ENCODE peak calls at places on chromosomes 6 and 20, in six cellular contexts. O is uterus, E is transverse colon, C is neuronal stem cell, H is cardiac muscle cell, N is body of pancreas. X is an unnamed sample.

GRCh38 chr6:87832025-87832825 is 130.2 kb upstream of the AKIRIN2 start:
- DNase-seq in E (no peak), O (no peak), H (no peak), N (no peak), C (no peak), X (no peak)

GRCh38 chr6:150256618-150257272 is 112.1 kb upstream of the IYD start:
- DNase-seq in N (no peak), E (no peak), H (no peak), C (no peak), O (no peak), X (peak; percentile 29)

GRCh38 chr6:154509421-154510143 is 903 bp downstream of the CNKSR3 start:
- DNase-seq in H (peak; percentile 63), E (peak; percentile 34), O (peak; percentile 29), C (peak; percentile 21), N (peak; percentile 55), X (peak; percentile 8)

GRCh38 chr20:673606-674005 is 2.0 kb downstream of the SCRT2 start:
- DNase-seq in E (no peak), O (no peak), N (no peak), C (no peak), H (no peak), X (no peak)

GRCh38 chr6:48615041-48615440 is 504.0 kb upstream of the PTCHD4 start:
- DNase-seq in O (no peak), E (no peak), N (no peak), C (no peak), H (no peak), X (no peak)

GRCh38 chr6:43944908-43945777 is 175.1 kb downstream of the VEGFA start:
- DNase-seq in O (no peak), C (no peak), E (no peak), H (no peak), N (no peak), X (no peak)

GRCh38 chr6:336159-337114 is 44.1 kb downstream of the DUSP22 start:
- DNase-seq in O (no peak), H (no peak), N (no peak), E (peak; percentile 44), C (no peak), X (no peak)

GRCh38 chr6:118263929-118264486 is 284.1 kb upstream of the PLN start:
- DNase-seq in H (peak; percentile 58), O (no peak), C (peak; percentile 31), E (no peak), N (peak; percentile 11), X (no peak)

GRCh38 chr6:157494132-157494705 is 113.2 kb downstream of the ZDHHC14 start:
- DNase-seq in N (no peak), C (no peak), H (no peak), E (no peak), O (no peak), X (no peak)

GRCh38 chr20:45229264-45230056 is 8.3 kb downstream of the SEMG2 start:
- DNase-seq in O (no peak), C (no peak), E (peak; percentile 76), N (peak; percentile 64), H (no peak), X (no peak)

GRCh38 chr6:160048471-160048870 is 73.1 kb upstream of the SLC22A1 start:
- DNase-seq in N (no peak), H (no peak), O (no peak), C (no peak), E (no peak), X (no peak)

GRCh38 chr6:138546733-138547185 is 47.5 kb upstream of the NHSL1 start:
- DNase-seq in C (no peak), N (no peak), E (no peak), O (no peak), H (no peak), X (no peak)

GRCh38 chr20:24406761-24407550 is 62.5 kb upstream of the SYNDIG1 start:
- DNase-seq in E (no peak), N (no peak), C (no peak), O (no peak), H (no peak), X (no peak)

GRCh38 chr6:30556006-30556713 is at the start of gene GNL1:
- DNase-seq in E (peak; percentile 99), C (peak; percentile 86), O (peak; percentile 95), N (peak; percentile 98), H (peak; percentile 94), X (peak; percentile 80)

GRCh38 chr20:46070215-46070910 is 19.4 kb downstream of the NCOA5 start:
- DNase-seq in O (no peak), H (no peak), C (no peak), N (no peak), E (no peak), X (no peak)

GRCh38 chr6:80235647-80236046 is 129.2 kb downstream of the BCKDHB start:
- DNase-seq in N (no peak), E (no peak), H (no peak), O (no peak), C (no peak), X (no peak)

GRCh38 chr20:35820715-35821114 is 48.9 kb downstream of the PHF20 start:
- DNase-seq in E (no peak), O (no peak), H (no peak), N (no peak), C (no peak), X (peak; percentile 64)

GRCh38 chr6:150116195-150116800 is 26.5 kb upstream of the PPP1R14C start:
- DNase-seq in N (no peak), E (no peak), H (no peak), O (no peak), C (no peak), X (no peak)

GRCh38 chr6:35589201-35589739 is 76.6 kb upstream of the TULP1 start:
- DNase-seq in O (no peak), H (no peak), C (no peak), N (no peak), E (no peak), X (no peak)

GRCh38 chr6:71040841-71041240 is 84.0 kb upstream of the B3GAT2 start:
- DNase-seq in E (no peak), C (no peak), O (no peak), H (no peak), N (no peak), X (no peak)

GRCh38 chr6:56866917-56867522 is 87.9 kb upstream of the BEND6 start:
- DNase-seq in O (no peak), C (no peak), H (no peak), N (no peak), E (no peak), X (no peak)

GRCh38 chr6:144647406-144647964 is 362.4 kb downstream of the UTRN start:
- DNase-seq in O (no peak), H (no peak), C (no peak), N (peak; percentile 22), E (no peak), X (no peak)

GRCh38 chr6:32867559-32868256 is 13.7 kb downstream of the PSMB9 start:
- DNase-seq in O (no peak), N (no peak), E (no peak), C (no peak), H (no peak), X (no peak)

GRCh38 chr6:24125980-24126379 is at the start of gene NRSN1:
- DNase-seq in H (peak; percentile 70), C (peak; percentile 66), N (peak; percentile 40), E (no peak), O (no peak), X (no peak)

GRCh38 chr6:27617700-27618689 is 145.1 kb upstream of the ZNF184 start:
- DNase-seq in H (peak; percentile 47), E (no peak), O (no peak), C (no peak), N (no peak), X (no peak)

GRCh38 chr20:11274137-11274536 is 600.3 kb upstream of the JAG1 start:
- DNase-seq in H (peak; percentile 78), C (peak; percentile 61), N (peak; percentile 46), O (peak; percentile 31), E (no peak), X (peak; percentile 18)

GRCh38 chr20:32973077-32973717 is 31.0 kb downstream of the SUN5 start:
- DNase-seq in O (no peak), C (no peak), H (no peak), E (no peak), N (no peak), X (no peak)
- H3K4me3 ChIP-seq in O (no peak overlapping the region), C (no peak overlapping the region), H (no peak overlapping the region), E (no peak overlapping the region), N (no peak overlapping the region), X (no peak overlapping the region)

DNA sequence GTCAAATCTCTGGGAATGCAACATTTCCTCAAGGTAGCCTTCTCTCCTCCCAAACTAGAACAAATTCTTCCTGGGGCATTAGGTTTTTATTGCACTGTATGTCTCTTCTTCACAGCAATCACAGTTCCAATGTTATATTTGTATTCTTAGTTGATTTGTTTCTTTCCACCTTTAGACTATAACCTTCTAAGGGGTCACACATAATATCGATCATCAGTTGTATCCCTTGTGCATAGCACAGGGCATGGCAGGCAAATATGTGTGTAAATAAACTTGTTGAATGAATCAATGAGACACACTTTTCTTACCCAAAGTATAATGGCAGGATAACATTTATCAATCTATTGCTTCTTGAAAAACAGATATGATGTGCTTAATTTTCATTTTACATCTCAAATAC is 81.0 kb downstream of the ATG5 start:
- DNase-seq in N (no peak), H (no peak), E (no peak), O (no peak), C (no peak), X (no peak)
- H3K4me1 ChIP-seq in N (no peaks in the 10 kb centered on the region), H (no peaks in the 10 kb centered on the region), E (no peaks in the 10 kb centered on the region), O (no peaks in the 10 kb centered on the region), C (no peaks in the 10 kb centered on the region), X (no peaks in the 10 kb centered on the region)

DNA sequence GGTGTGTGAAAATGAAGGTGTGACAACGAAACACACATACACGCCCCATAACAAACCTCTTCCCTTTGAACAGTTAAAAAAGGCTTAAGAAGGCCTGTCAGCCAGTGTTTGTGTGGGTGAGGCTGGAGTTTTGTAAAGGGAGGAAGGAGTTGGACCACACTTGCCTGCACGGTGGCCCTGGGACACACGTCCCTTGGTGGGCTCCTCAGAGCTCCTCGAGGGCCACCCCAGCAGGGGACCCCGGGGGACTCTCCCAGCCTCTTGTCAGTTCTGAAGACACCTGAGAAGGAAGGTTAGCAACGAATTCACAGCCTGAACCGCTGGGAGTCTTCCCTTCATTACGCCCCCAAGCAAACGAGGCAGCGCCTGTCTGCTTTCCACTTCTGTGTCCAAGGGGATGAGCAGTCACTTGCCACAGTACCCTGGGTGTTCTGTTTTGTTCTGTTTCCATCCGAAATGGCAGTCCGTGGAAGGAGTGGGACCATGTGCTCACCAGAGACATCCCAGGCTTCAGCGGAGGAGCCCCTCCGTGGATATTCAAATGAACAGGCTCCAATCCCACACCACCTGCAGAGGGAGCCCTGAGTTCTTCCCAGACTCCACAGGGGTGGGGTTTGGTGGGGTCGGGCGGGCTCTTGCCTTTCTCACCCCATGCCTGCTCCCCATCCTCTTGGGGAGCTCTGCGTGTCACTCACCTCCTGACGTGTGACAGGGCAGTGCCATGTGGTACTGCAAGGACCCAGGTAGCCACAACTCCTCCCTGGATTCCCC is 68.6 kb downstream of the NRN1 start:
- DNase-seq in E (no peak), C (no peak), H (no peak), O (no peak), N (no peak), X (no peak)
- H3K27ac ChIP-seq in E (no peak overlapping the region), C (no peak overlapping the region), H (no peak overlapping the region), O (no peak overlapping the region), N (no peak overlapping the region), X (no peak overlapping the region)

GRCh38 chr6:169424821-169425240 is 171.2 kb upstream of the THBS2 start:
- DNase-seq in N (no peak), E (no peak), C (no peak), H (no peak), O (no peak), X (no peak)
- H3K4me3 ChIP-seq in N (no peak overlapping the region), E (no peak overlapping the region), C (no peak overlapping the region), H (no peak overlapping the region), O (no peak overlapping the region), X (no peak overlapping the region)

GRCh38 chr6:7143161-7143974 is 35.6 kb downstream of the RREB1 start:
- DNase-seq in E (no peak), C (no peak), O (no peak), H (no peak), N (peak; percentile 41), X (no peak)
- H3K4me1 ChIP-seq in E (peaks cover 88% of the 10 kb centered on the region), C (peaks cover 32% of the 10 kb centered on the region), O (no peaks in the 10 kb centered on the region), H (peaks cover 79% of the 10 kb centered on the region), N (peaks cover 96% of the 10 kb centered on the region), X (peaks cover 73% of the 10 kb centered on the region)